ENCODE peak calls at places on chromosome 6, in eight cellular contexts. V is tibial artery; Q is hepatocyte; M is HepG2; W is CD8-positive, alpha-beta T cell; O is aorta; Y is heart left ventricle; R is right cardiac atrium. K is an unnamed sample.

GRCh38 chr6:45715508-45715803 is 300.2 kb downstream of the CLIC5 start:
- DNase-seq in V (no peak), Q (no peak), M (no peak), W (no peak), O (no peak), Y (no peak), R (no peak), K (no peak)

GRCh38 chr6:148580442-148580841 is 166.4 kb upstream of the UST start:
- DNase-seq in V (no peak), Q (no peak), M (no peak), W (no peak), O (no peak), Y (no peak), R (no peak), K (no peak)

GRCh38 chr6:16676978-16677377 is 84.3 kb downstream of the ATXN1 start:
- DNase-seq in V (no peak), Q (no peak), M (peak; percentile 31), W (no peak), O (no peak), Y (no peak), R (no peak), K (no peak)

GRCh38 chr6:137647762-137648412 is 153.7 kb upstream of the OLIG3 start:
- DNase-seq in V (no peak), Q (peak; percentile 27), M (no peak), W (no peak), O (no peak), Y (no peak), R (no peak), K (no peak)

GRCh38 chr6:45923831-45924391 is 91.7 kb downstream of the CLIC5 start:
- DNase-seq in V (no peak), Q (peak; percentile 56), M (no peak), W (no peak), O (no peak), Y (no peak), R (no peak), K (no peak)

GRCh38 chr6:82365011-82365751 is 1.6 kb downstream of the TPBG start:
- DNase-seq in V (no peak), Q (peak; percentile 61), M (no peak), W (no peak), O (no peak), Y (peak; percentile 29), R (peak; percentile 44), K (no peak)

GRCh38 chr6:101853226-101853625 is 459.7 kb downstream of the GRIK2 start:
- DNase-seq in V (no peak), Q (no peak), M (no peak), W (no peak), O (no peak), Y (no peak), R (no peak), K (no peak)

GRCh38 chr6:7777062-7777461 is 51.2 kb downstream of the BMP6 start:
- DNase-seq in V (no peak), Q (no peak), M (peak; percentile 5), W (no peak), O (no peak), Y (no peak), R (no peak), K (peak; percentile 2)

GRCh38 chr6:79941489-79942151 is 5.7 kb downstream of the ELOVL4 start:
- DNase-seq in V (no peak), Q (no peak), M (no peak), W (no peak), O (no peak), Y (no peak), R (no peak), K (no peak)
- H3K27me3 ChIP-seq in V (no peaks in the 10 kb centered on the region), Q (peaks cover 10% of the 10 kb centered on the region), M (peaks cover under 1% of the 10 kb centered on the region), W (no peaks in the 10 kb centered on the region), O (no peaks in the 10 kb centered on the region), Y (peaks cover 4% of the 10 kb centered on the region), R (no peaks in the 10 kb centered on the region), K (no peaks in the 10 kb centered on the region)

DNA sequence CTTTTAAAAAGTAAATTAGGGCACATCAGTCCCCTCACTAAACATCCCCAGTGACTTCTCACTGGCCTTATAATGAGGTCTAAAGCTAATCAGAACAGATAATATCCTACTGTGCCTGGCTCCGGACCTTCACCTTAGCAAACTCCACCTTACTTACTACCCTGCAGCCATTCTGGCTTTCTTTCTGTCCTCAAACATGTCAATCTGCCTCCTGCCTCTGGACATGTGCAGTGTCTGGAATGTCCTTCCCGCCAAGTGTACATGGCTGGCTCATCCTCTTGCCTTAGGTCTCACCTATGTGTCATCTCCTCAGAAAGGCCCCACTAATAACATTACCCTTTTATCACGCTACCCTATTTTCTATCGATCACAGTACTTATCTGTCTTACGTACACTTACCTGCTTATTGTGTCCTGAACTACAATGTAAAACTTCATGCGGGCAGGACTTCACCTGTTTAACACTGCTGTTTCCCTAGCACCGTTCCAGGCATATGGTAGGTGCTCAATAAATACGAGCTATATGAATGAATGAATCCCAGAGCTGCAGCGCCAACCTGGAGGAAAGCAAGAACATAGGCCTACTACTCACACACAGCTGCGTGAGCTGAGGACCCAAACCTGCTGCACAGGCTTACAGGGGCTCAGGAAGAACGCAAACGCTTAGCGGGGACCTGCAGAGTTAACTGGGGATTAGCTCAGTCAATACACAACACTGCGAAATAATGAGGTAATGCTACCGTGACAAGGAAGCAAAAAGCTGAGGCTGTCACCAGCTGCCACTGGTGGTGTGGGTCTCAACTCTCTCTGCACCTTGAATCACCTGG is 991 bp downstream of the UQCC2 start:
- DNase-seq in V (no peak), Q (peak; percentile 50), M (peak; percentile 31), W (no peak), O (no peak), Y (peak; percentile 16), R (no peak), K (no peak)
- H3K4me3 ChIP-seq in V (peak overlapping the region; percentile 77), Q (peak overlapping the region; percentile 94), M (peak overlapping the region; percentile 75), W (peak overlapping the region; percentile 96), O (peak overlapping the region; percentile 86), Y (peak overlapping the region; percentile 85), R (peak overlapping the region; percentile 65), K (peak overlapping the region; percentile 68)

DNA sequence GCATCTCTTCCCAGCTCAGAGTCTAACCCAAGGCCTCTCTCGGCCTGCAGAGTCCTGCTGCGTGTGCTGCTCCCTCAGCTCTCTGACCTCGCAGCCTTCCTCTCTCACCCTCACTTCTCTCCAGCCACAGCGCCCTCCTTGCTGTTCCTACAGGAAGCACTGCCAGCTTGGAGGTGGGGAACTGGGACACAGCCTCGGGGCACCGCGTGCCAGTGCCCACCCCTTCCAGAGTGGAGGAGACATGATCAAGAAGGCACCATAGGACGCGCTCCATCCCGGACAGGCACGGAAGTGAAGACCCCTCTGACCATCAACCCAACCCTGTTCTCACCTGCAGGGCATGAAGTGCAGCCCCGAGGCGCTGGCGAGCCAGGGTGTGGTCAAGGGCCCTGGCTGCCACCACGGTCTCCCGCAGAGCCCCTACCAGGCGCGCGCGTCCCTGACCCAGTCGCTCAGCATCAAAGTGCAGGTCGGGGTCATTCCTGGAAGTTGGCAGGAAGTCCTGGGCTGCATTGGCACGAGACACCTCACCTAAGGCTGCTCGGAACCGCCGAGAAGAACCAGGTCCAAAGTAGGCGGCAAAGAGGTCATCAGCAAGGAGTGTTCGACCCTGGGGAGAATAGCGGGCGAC is 1.4 kb downstream of the VWA7 start:
- DNase-seq in V (no peak), Q (peak; percentile 5), M (no peak), W (no peak), O (no peak), Y (no peak), R (no peak), K (no peak)
- H3K4me1 ChIP-seq in V (peaks cover 8% of the 10 kb centered on the region), Q (peaks cover 27% of the 10 kb centered on the region), M (peaks cover 57% of the 10 kb centered on the region), W (peaks cover 41% of the 10 kb centered on the region), O (no peaks in the 10 kb centered on the region), Y (peaks cover 7% of the 10 kb centered on the region), R (peaks cover 6% of the 10 kb centered on the region), K (peaks cover 23% of the 10 kb centered on the region)

DNA sequence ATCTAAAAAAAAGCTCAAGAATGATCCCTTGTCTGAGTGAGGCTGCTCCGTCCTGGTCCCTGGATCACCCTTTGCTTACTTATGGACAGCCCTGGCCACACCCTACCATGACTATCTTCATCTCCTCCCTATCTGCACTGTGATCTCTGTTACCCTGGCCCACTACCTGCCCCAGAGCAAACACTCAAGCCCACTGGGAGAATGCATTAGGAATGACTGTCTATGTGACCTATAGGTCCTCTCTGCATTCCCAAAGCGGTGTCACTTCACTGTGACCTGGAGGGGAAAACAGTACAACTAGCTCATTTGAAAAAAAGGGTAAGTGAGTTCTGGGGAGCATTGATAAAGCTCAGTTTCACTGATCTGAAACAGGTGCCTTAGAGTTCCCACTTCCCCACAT is 86.4 kb upstream of the FOXP4 start:
- DNase-seq in V (no peak), Q (peak; percentile 5), M (peak; percentile 49), W (no peak), O (peak; percentile 8), Y (no peak), R (no peak), K (peak; percentile 57)
- H3K27me3 ChIP-seq in V (no peaks in the 10 kb centered on the region), Q (no peaks in the 10 kb centered on the region), M (peaks cover under 1% of the 10 kb centered on the region), W (no peaks in the 10 kb centered on the region), O (no peaks in the 10 kb centered on the region), Y (no peaks in the 10 kb centered on the region), R (no peaks in the 10 kb centered on the region), K (no peaks in the 10 kb centered on the region)

GRCh38 chr6:2855061-2855519 is 13.4 kb upstream of the SERPINB1 start:
- DNase-seq in V (no peak), Q (no peak), M (no peak), W (no peak), O (no peak), Y (no peak), R (no peak), K (no peak)
- H3K4me3 ChIP-seq in V (no peak overlapping the region), Q (no peak overlapping the region), M (peak overlapping the region; percentile 53), W (no peak overlapping the region), O (no peak overlapping the region), Y (peak overlapping the region; percentile 43), R (peak overlapping the region; percentile 46), K (no peak overlapping the region)

GRCh38 chr6:169857343-169858292 is 106.2 kb downstream of the ERMARD start:
- DNase-seq in V (peak; percentile 0), Q (no peak), M (no peak), W (peak; percentile 38), O (peak; percentile 65), Y (no peak), R (no peak), K (no peak)
- H3K4me1 ChIP-seq in V (no peaks in the 10 kb centered on the region), Q (peaks cover 13% of the 10 kb centered on the region), M (no peaks in the 10 kb centered on the region), W (peaks cover 8% of the 10 kb centered on the region), O (no peaks in the 10 kb centered on the region), Y (peaks cover 4% of the 10 kb centered on the region), R (no peaks in the 10 kb centered on the region), K (no peaks in the 10 kb centered on the region)

DNA sequence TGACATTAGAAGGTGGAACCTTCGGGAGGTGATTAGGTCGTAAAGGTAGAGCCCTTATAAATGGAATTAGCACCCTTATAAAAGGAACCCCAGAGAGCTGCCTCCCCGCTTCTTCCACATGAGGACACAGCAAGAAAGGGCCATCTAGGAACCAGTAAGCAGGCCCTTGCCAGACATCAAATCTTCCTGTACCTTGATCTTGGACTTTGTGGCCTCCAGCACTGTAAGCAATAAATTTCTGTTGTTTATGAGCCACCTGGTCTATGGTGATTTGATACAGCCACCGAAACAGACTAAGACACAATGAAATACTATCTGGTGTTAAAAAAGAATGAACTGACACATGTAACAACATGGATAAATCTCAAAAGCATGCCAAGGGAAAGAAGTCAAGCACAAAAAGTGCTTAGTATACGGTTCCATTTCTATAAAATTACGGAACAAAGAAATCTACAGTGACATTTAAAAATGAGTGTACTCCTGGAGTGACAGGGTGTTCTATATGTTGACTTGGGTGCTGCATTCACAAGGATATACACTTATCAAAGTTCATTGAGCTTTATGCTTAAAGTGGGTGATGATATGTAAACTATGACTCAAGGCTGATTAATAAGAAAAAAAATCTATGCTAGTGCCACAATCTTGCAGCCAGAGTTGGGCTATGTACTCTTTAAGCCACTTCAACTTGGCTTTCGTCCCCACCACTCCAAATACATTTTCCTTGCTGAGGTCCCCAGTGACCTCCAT is 18.4 kb downstream of the SERPINB1 start:
- DNase-seq in V (no peak), Q (peak; percentile 23), M (no peak), W (no peak), O (no peak), Y (no peak), R (no peak), K (no peak)
- H3K27me3 ChIP-seq in V (no peaks in the 10 kb centered on the region), Q (no peaks in the 10 kb centered on the region), M (no peaks in the 10 kb centered on the region), W (no peaks in the 10 kb centered on the region), O (no peaks in the 10 kb centered on the region), Y (no peaks in the 10 kb centered on the region), R (no peaks in the 10 kb centered on the region), K (no peaks in the 10 kb centered on the region)

K was measured in Caco-2.